ENCODE peak calls at places on chromosomes 3 and 15, in six cellular contexts. K, L, J, O, Y and F are unnamed samples.

GRCh38 chr3:71225951-71226564 is 357.5 kb downstream of the FOXP1 start:
- DNase-seq in Y (no peak), J (no peak), K (no peak), O (no peak), L (peak), F (peak)

GRCh38 chr3:74651885-74652284 is 37.4 kb upstream of the CNTN3 start:
- DNase-seq in K (no peak), Y (no peak), O (no peak), J (no peak), L (no peak), F (no peak)

GRCh38 chr3:94416768-94417167 is 353.9 kb downstream of the NSUN3 start:
- DNase-seq in J (no peak), Y (no peak), K (no peak), O (no peak), L (no peak), F (no peak)

GRCh38 chr3:119649764-119650163 is 10.6 kb downstream of the POPDC2 start:
- DNase-seq in L (no peak), J (no peak), K (no peak), O (no peak), Y (no peak), F (peak)

GRCh38 chr15:69887018-69887417 is 210.7 kb downstream of the TLE3 start:
- DNase-seq in L (no peak), J (no peak), K (no peak), Y (no peak), O (no peak), F (no peak)

GRCh38 chr15:26438718-26439117 is 334.1 kb downstream of the GABRB3 start:
- DNase-seq in O (no peak), Y (no peak), J (no peak), L (no peak), K (no peak), F (no peak)

GRCh38 chr3:37938011-37938410 is 52.6 kb upstream of the VILL start:
- DNase-seq in K (no peak), Y (no peak), L (no peak), O (no peak), J (no peak), F (no peak)

GRCh38 chr15:39419651-39420050 is 161.2 kb upstream of the THBS1 start:
- DNase-seq in O (no peak), L (no peak), K (no peak), J (peak), Y (no peak), F (no peak)

GRCh38 chr3:184678317-184679055 is 33.4 kb downstream of the MAGEF1 start:
- DNase-seq in K (no peak), L (no peak), Y (no peak), O (no peak), J (no peak), F (no peak)

GRCh38 chr3:156160653-156161052 is 40.3 kb downstream of the KCNAB1 start:
- DNase-seq in K (no peak), Y (no peak), J (no peak), O (no peak), L (no peak), F (no peak)

GRCh38 chr15:66186049-66186825 is 67.3 kb downstream of the MEGF11 start:
- DNase-seq in J (no peak), O (no peak), L (no peak), Y (no peak), K (no peak), F (peak)

GRCh38 chr3:141071681-141072260 is 20.6 kb downstream of the SPSB4 start:
- DNase-seq in K (no peak), L (peak), O (no peak), Y (no peak), J (no peak), F (no peak)

GRCh38 chr3:141352262-141352984 is 15.9 kb upstream of the ZBTB38 start:
- DNase-seq in K (no peak), Y (no peak), J (no peak), L (no peak), O (no peak), F (no peak)

GRCh38 chr3:197225579-197225978 is 72.8 kb downstream of the DLG1 start:
- DNase-seq in K (no peak), J (no peak), O (no peak), L (no peak), Y (no peak), F (no peak)

GRCh38 chr3:145272684-145273083 is 888.3 kb downstream of the PLOD2 start:
- DNase-seq in J (no peak), Y (no peak), K (no peak), L (peak), O (no peak), F (peak)

GRCh38 chr3:109806929-109807328 is 469.6 kb upstream of the DPPA4 start:
- DNase-seq in K (no peak), L (no peak), O (no peak), J (no peak), Y (peak), F (peak)

GRCh38 chr3:133991209-133991608 is 38.5 kb downstream of the SLCO2A1 start:
- DNase-seq in L (peak), Y (no peak), J (no peak), K (no peak), O (no peak), F (peak)

GRCh38 chr15:62455441-62455921 is 290.4 kb upstream of the C2CD4B start:
- DNase-seq in L (no peak), K (no peak), O (no peak), Y (no peak), J (no peak), F (no peak)

GRCh38 chr3:45126730-45127129 is 19.4 kb downstream of the CDCP1 start:
- DNase-seq in O (no peak), K (no peak), J (no peak), Y (no peak), L (no peak), F (no peak)

GRCh38 chr3:147864754-147865354 is 455.7 kb downstream of the ZIC1 start:
- DNase-seq in O (no peak), Y (no peak), J (no peak), L (no peak), K (no peak), F (no peak)

GRCh38 chr3:65039754-65040210 is 352.0 kb upstream of the ADAMTS9 start:
- DNase-seq in L (no peak), K (no peak), O (no peak), Y (no peak), J (no peak), F (no peak)

GRCh38 chr15:90221251-90221900 is 12.4 kb downstream of the CIB1 start:
- DNase-seq in L (peak), Y (peak), O (no peak), K (peak), J (no peak), F (peak)

GRCh38 chr3:31105438-31106077 is 211.1 kb upstream of the GADL1 start:
- DNase-seq in L (peak), K (no peak), J (peak), O (no peak), Y (peak), F (peak)

GRCh38 chr3:31106912-31107311 is 212.5 kb upstream of the GADL1 start:
- DNase-seq in L (no peak), Y (no peak), O (no peak), J (no peak), K (no peak), F (peak)

GRCh38 chr3:31105011-31105410 is 210.6 kb upstream of the GADL1 start:
- DNase-seq in Y (no peak), K (no peak), L (no peak), O (no peak), J (no peak), F (no peak)

GRCh38 chr3:31103623-31104180 is 209.2 kb upstream of the GADL1 start:
- DNase-seq in J (no peak), Y (no peak), O (no peak), K (no peak), L (no peak), F (no peak)

DNA sequence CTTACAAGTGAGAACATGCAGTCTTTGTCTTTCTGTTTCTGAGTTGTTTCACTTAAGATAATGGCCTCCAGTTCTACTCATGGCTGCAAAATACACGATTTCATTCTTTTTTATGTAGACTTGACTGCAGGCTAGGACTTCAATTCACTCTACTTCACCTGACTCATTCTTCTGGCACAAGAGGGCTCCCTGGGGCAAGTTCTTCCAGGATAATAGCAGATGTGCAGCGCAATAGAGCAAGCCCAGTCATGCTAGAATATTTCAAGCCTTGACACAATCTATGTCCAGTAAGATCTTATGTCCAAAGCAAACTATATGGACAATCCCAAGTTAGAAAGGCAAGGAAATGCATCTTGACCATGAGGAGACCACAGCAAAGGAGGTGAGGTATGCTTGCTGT is 211.7 kb upstream of the GADL1 start:
- DNase-seq in K (no peak), J (no peak), L (peak), Y (peak), O (no peak), F (peak)
- TF ChIP-seq CTCF in K (no peak), J (no peak), L (peak), Y (no peak), O (no peak), F (no peak)

GRCh38 chr15:33068531-33068990 is 126.0 kb downstream of the FMN1 start:
- DNase-seq in O (no peak), Y (no peak), L (peak), J (no peak), K (no peak), F (no peak)

GRCh38 chr15:33066584-33066983 is 127.9 kb downstream of the FMN1 start:
- DNase-seq in L (no peak), O (no peak), J (no peak), Y (no peak), K (no peak), F (no peak)

GRCh38 chr15:33068007-33068441 is 126.5 kb downstream of the FMN1 start:
- DNase-seq in K (no peak), Y (peak), J (peak), O (no peak), L (peak), F (no peak)

GRCh38 chr15:33069161-33069560 is 125.4 kb downstream of the FMN1 start:
- DNase-seq in O (no peak), Y (no peak), J (no peak), K (no peak), L (no peak), F (no peak)

GRCh38 chr15:33067456-33067855 is 127.1 kb downstream of the FMN1 start:
- DNase-seq in Y (no peak), J (no peak), L (peak), K (no peak), O (no peak), F (no peak)
- H3K4me3 ChIP-seq in Y (no peak), J (no peak), L (peak), K (peak), O (peak), F (no peak)

DNA sequence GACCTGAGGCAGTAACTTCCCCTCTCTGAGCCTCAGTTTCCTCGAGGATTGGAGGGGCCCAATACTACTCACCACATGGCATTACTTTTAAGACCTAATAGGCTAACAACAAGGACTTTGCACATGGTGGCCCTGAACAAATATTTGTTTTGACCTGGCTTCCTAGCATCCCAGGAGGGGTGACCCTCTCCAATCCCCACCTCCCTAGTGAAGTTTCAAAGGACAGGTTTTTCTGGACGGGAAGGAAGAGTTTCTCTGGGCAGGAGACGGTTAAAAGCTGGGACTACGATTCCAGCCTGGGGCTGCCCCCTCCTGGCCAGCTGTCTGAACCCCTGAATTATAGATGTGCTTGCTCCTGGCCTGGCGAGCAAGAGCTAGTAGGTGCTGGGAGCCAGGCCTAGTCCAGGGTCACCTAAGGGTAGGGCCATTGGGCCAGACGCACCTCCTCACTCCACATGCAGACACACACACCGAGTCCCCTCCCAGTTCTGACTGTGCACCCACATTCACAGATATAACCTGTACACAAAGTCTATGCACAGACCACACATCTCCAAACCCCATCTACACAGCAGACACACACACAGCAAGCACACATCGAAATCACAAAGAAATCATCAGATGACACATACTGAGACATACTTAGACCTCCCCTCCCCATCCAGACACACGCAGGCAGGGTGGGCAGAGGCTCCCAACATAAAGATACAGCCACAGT is 2.7 kb upstream of the ISL2 start:
- DNase-seq in O (no peak), L (no peak), Y (no peak), K (no peak), J (no peak), F (no peak)
- TF ChIP-seq CTCF in O (no peak), L (peak), Y (no peak), K (no peak), J (peak), F (no peak)

GRCh38 chr15:71313806-71314205 is 198.5 kb downstream of the THSD4 start:
- DNase-seq in L (no peak), O (no peak), Y (no peak), K (no peak), J (no peak), F (no peak)
- H3K4me3 ChIP-seq in L (no peak), O (no peak), Y (no peak), K (no peak), J (no peak), F (no peak)